ENCODE peak calls at places on chromosomes 16 and 17, in eight cellular contexts. L is stimulated activated CD8-positive, alpha-beta memory T cell treated with anti-CD3 and anti-CD28 coated beads, Interleukin-4, amount 100 ng/mL, for 4 hours; B is T-helper 1 cell; G is effector memory CD4-positive, alpha-beta T cell; Z is T-helper 9 cell; F is stimulated activated naive CD4-positive, alpha-beta T cell; H is breast epithelium; X is ureter. J is an unnamed sample.
A peak's percentile ranks its signal among the peaks of the same experiment; 100 is the strongest.

GRCh38 chr17:602436-602835 is 112.2 kb downstream of the VPS53 start:
- DNase-seq in F (no peak), X (no peak), G (no peak), Z (no peak), B (no peak), L (no peak), H (no peak), J (no peak)

GRCh38 chr16:67767953-67768352 is 38.4 kb downstream of the RANBP10 start:
- DNase-seq in L (no peak), Z (no peak), X (no peak), B (no peak), H (no peak), F (no peak), G (no peak), J (no peak)

GRCh38 chr17:71438631-71439146 is 682.1 kb upstream of the SOX9 start:
- DNase-seq in Z (no peak), F (no peak), G (no peak), B (no peak), X (no peak), H (no peak), L (no peak), J (no peak)

GRCh38 chr16:261031-261691 is 14.6 kb downstream of the RGS11 start:
- DNase-seq in F (no peak), B (no peak), G (no peak), L (no peak), Z (no peak), X (no peak), H (no peak), J (no peak)

GRCh38 chr17:2238432-2239169 is 65.0 kb downstream of the SMG6 start:
- DNase-seq in B (no peak), X (no peak), G (no peak), Z (no peak), L (no peak), F (no peak), H (no peak), J (no peak)

GRCh38 chr17:5381542-5381941 is 37.9 kb downstream of the NUP88 start:
- DNase-seq in H (no peak), X (no peak), G (no peak), L (no peak), B (no peak), Z (no peak), F (no peak), J (no peak)

GRCh38 chr17:17865035-17865434 is 28.2 kb upstream of the SREBF1 start:
- DNase-seq in B (no peak), H (no peak), Z (no peak), X (no peak), L (no peak), F (no peak), G (no peak), J (no peak)

GRCh38 chr17:40091691-40092397 is 8.5 kb downstream of the NR1D1 start:
- DNase-seq in L (no peak), B (no peak), H (peak; percentile 44), F (no peak), X (peak; percentile 47), G (no peak), Z (no peak), J (peak; percentile 73)

J was measured in coronary artery.